ENCODE peak calls at places on chromosome 4, in five cellular contexts. One of them, this sample, is unnamed.

GRCh38 chr4:108118505-108118904 is 50.2 kb downstream of the LEF1 start:
- DNase-seq in heart left ventricle: no peak
- DNase-seq in brain microvascular endothelial cell: peak
- DNase-seq in choroid plexus epithelial cell: peak
- DNase-seq in SK-N-SH: no peak
- DNase-seq in this sample: no peak

GRCh38 chr4:98686046-98686385 is 27.6 kb upstream of the TSPAN5 start:
- DNase-seq in choroid plexus epithelial cell: no peak
- DNase-seq in brain microvascular endothelial cell: no peak
- DNase-seq in heart left ventricle: no peak
- DNase-seq in SK-N-SH: no peak
- DNase-seq in this sample: no peak

GRCh38 chr4:23923840-23924239 is 34.0 kb upstream of the PPARGC1A start:
- DNase-seq in heart left ventricle: no peak
- DNase-seq in choroid plexus epithelial cell: no peak
- DNase-seq in brain microvascular endothelial cell: no peak
- DNase-seq in SK-N-SH: no peak
- DNase-seq in this sample: no peak

GRCh38 chr4:34047363-34047762 is 2197.0 kb downstream of the ARAP2 start:
- DNase-seq in heart left ventricle: no peak
- DNase-seq in SK-N-SH: no peak
- DNase-seq in brain microvascular endothelial cell: no peak
- DNase-seq in choroid plexus epithelial cell: no peak
- DNase-seq in this sample: no peak

GRCh38 chr4:56755901-56756300 is 65.6 kb downstream of the SPINK2 start:
- DNase-seq in brain microvascular endothelial cell: no peak
- DNase-seq in heart left ventricle: no peak
- DNase-seq in choroid plexus epithelial cell: peak
- DNase-seq in SK-N-SH: no peak
- DNase-seq in this sample: no peak

GRCh38 chr4:71241467-71242401 is 97.1 kb upstream of the SLC4A4 start:
- DNase-seq in SK-N-SH: no peak
- DNase-seq in heart left ventricle: no peak
- DNase-seq in brain microvascular endothelial cell: no peak
- DNase-seq in choroid plexus epithelial cell: no peak
- DNase-seq in this sample: no peak

GRCh38 chr4:182904271-182904761 is 12.9 kb downstream of the DCTD start:
- DNase-seq in choroid plexus epithelial cell: no peak
- DNase-seq in heart left ventricle: no peak
- DNase-seq in brain microvascular endothelial cell: no peak
- DNase-seq in SK-N-SH: peak
- DNase-seq in this sample: no peak

GRCh38 chr4:674172-675035 is at the start of the genes ATP5ME and MYL5:
- DNase-seq in choroid plexus epithelial cell: peak
- DNase-seq in heart left ventricle: peak
- DNase-seq in brain microvascular endothelial cell: peak
- DNase-seq in SK-N-SH: peak
- DNase-seq in this sample: peak

GRCh38 chr4:146932111-146932510 is 13.6 kb downstream of the TTC29 start:
- DNase-seq in brain microvascular endothelial cell: no peak
- DNase-seq in heart left ventricle: no peak
- DNase-seq in SK-N-SH: no peak
- DNase-seq in choroid plexus epithelial cell: peak
- DNase-seq in this sample: no peak

GRCh38 chr4:123350191-123350544 is 46.4 kb upstream of the SPRY1 start:
- DNase-seq in choroid plexus epithelial cell: peak
- DNase-seq in brain microvascular endothelial cell: no peak
- DNase-seq in heart left ventricle: no peak
- DNase-seq in SK-N-SH: no peak
- DNase-seq in this sample: no peak

GRCh38 chr4:22339491-22339890 is 176.4 kb downstream of the ADGRA3 start:
- DNase-seq in SK-N-SH: no peak
- DNase-seq in brain microvascular endothelial cell: no peak
- DNase-seq in heart left ventricle: no peak
- DNase-seq in choroid plexus epithelial cell: no peak
- DNase-seq in this sample: no peak

GRCh38 chr4:53865031-53865430 is 199.4 kb downstream of the CHIC2 start:
- DNase-seq in SK-N-SH: no peak
- DNase-seq in brain microvascular endothelial cell: no peak
- DNase-seq in choroid plexus epithelial cell: no peak
- DNase-seq in heart left ventricle: no peak
- DNase-seq in this sample: no peak

GRCh38 chr4:3074846-3075651 is 568 bp downstream of the HTT start:
- DNase-seq in choroid plexus epithelial cell: peak
- DNase-seq in heart left ventricle: peak
- DNase-seq in brain microvascular endothelial cell: peak
- DNase-seq in SK-N-SH: peak
- DNase-seq in this sample: no peak

GRCh38 chr4:8385106-8385505 is 55.4 kb downstream of the ACOX3 start:
- DNase-seq in SK-N-SH: no peak
- DNase-seq in brain microvascular endothelial cell: no peak
- DNase-seq in choroid plexus epithelial cell: no peak
- DNase-seq in heart left ventricle: no peak
- DNase-seq in this sample: no peak
- H3K4me3 ChIP-seq in SK-N-SH: no peak
- H3K4me3 ChIP-seq in brain microvascular endothelial cell: no peak
- H3K4me3 ChIP-seq in choroid plexus epithelial cell: no peak
- H3K4me3 ChIP-seq in heart left ventricle: no peak
- H3K4me3 ChIP-seq in this sample: no peak

DNA sequence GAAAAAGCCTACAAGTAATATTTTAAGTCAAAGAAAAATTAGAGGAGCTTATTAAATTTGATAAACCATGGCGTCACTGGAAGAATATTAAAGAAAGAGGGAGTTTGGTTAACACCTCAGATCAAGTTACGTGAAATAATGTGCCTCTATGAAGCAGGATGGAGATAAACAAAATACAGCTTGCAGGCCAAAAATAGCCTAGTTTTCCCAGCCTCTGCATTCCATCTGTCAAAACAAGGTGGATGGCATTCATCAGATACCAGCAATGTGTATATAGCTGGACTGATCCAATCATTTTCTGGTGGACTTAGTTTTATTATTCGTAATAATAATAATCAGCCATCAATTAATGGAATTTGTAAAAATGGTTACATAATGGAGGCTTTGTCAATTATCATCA is 230.7 kb downstream of the NR3C2 start:
- DNase-seq in heart left ventricle: no peak
- DNase-seq in SK-N-SH: no peak
- DNase-seq in brain microvascular endothelial cell: no peak
- DNase-seq in choroid plexus epithelial cell: no peak
- DNase-seq in this sample: no peak
- TF ChIP-seq CTCF in heart left ventricle: no peak
- TF ChIP-seq CTCF in SK-N-SH: no peak
- TF ChIP-seq CTCF in brain microvascular endothelial cell: no peak
- TF ChIP-seq CTCF in choroid plexus epithelial cell: no peak
- TF ChIP-seq CTCF in this sample: no peak

GRCh38 chr4:52051615-52052474 is 741 bp downstream of the SPATA18 start:
- DNase-seq in choroid plexus epithelial cell: peak
- DNase-seq in SK-N-SH: peak
- DNase-seq in heart left ventricle: peak
- DNase-seq in brain microvascular endothelial cell: peak
- DNase-seq in this sample: peak

GRCh38 chr4:52051213-52051614 is at the start of gene SPATA18:
- DNase-seq in choroid plexus epithelial cell: peak
- DNase-seq in brain microvascular endothelial cell: no peak
- DNase-seq in heart left ventricle: peak
- DNase-seq in SK-N-SH: peak
- DNase-seq in this sample: no peak

GRCh38 chr4:52057196-52057595 is 6.1 kb downstream of the SPATA18 start:
- DNase-seq in brain microvascular endothelial cell: no peak
- DNase-seq in heart left ventricle: no peak
- DNase-seq in SK-N-SH: no peak
- DNase-seq in choroid plexus epithelial cell: peak
- DNase-seq in this sample: no peak

GRCh38 chr4:52054254-52054653 is 3.1 kb downstream of the SPATA18 start:
- DNase-seq in brain microvascular endothelial cell: no peak
- DNase-seq in choroid plexus epithelial cell: no peak
- DNase-seq in SK-N-SH: no peak
- DNase-seq in heart left ventricle: no peak
- DNase-seq in this sample: no peak

DNA sequence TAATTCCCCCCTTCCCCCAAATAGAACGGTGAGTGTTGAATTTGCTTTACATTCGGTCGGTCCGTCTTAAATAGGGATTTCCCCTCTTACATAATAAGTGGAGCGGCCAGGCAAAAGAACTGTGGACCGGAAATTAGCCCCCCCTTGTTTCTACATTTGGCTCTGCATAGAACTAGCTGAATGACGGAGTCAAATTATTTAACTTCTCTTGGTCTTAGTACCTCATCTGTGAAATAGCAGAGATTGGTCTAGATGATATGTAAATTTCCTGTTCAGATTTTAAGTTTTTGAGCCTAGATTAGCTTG is 1.3 kb downstream of the SPATA18 start:
- DNase-seq in heart left ventricle: peak
- DNase-seq in SK-N-SH: no peak
- DNase-seq in brain microvascular endothelial cell: no peak
- DNase-seq in choroid plexus epithelial cell: peak
- DNase-seq in this sample: no peak
- H3K4me3 ChIP-seq in heart left ventricle: peak
- H3K4me3 ChIP-seq in SK-N-SH: no peak
- H3K4me3 ChIP-seq in brain microvascular endothelial cell: peak
- H3K4me3 ChIP-seq in choroid plexus epithelial cell: peak
- H3K4me3 ChIP-seq in this sample: peak

DNA sequence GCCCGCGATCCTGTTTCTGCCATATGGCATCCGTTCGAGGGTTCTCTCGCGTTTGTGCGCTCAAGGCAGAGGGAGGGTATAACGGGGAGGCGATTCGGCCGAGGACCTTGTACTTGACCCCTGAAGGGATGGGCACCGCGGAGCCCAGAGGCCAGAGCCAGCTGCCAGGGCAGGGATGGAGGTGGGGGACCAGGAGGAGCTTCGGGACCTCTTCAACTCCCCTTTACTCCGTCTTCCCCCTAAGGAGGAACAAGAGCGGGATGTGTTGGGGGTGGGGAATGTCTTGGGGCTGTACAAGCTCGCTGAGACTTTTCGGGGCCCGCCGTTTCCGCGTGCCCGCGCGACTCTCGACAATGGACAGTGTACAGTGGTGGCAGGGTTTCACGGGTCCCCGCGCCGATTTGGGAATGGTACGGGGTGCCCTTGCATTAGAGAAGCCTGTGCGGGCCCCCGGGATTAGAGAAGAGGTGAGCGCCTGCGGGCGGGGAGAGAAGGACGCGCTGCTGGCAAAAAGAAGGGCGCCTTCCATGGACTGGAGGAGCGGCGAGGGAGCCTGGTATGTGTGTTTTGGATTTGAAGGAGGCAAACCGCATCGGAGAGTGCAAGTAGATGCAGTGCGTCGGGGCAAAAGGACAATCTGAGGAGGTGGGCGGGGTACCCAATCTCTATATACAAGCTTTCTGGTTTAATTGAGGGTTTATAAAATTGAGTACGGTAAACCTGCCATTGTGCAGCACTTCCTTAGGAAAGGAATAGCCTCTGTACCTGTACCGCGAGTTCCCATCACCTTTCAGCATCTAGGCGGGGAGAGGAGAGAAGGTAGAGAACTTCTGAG is 841 bp downstream of the UGT8 start:
- DNase-seq in brain microvascular endothelial cell: no peak
- DNase-seq in choroid plexus epithelial cell: no peak
- DNase-seq in SK-N-SH: peak
- DNase-seq in heart left ventricle: no peak
- DNase-seq in this sample: no peak
- TF ChIP-seq CTCF in brain microvascular endothelial cell: no peak
- TF ChIP-seq CTCF in choroid plexus epithelial cell: no peak
- TF ChIP-seq CTCF in SK-N-SH: no peak
- TF ChIP-seq CTCF in heart left ventricle: no peak
- TF ChIP-seq CTCF in this sample: no peak

DNA sequence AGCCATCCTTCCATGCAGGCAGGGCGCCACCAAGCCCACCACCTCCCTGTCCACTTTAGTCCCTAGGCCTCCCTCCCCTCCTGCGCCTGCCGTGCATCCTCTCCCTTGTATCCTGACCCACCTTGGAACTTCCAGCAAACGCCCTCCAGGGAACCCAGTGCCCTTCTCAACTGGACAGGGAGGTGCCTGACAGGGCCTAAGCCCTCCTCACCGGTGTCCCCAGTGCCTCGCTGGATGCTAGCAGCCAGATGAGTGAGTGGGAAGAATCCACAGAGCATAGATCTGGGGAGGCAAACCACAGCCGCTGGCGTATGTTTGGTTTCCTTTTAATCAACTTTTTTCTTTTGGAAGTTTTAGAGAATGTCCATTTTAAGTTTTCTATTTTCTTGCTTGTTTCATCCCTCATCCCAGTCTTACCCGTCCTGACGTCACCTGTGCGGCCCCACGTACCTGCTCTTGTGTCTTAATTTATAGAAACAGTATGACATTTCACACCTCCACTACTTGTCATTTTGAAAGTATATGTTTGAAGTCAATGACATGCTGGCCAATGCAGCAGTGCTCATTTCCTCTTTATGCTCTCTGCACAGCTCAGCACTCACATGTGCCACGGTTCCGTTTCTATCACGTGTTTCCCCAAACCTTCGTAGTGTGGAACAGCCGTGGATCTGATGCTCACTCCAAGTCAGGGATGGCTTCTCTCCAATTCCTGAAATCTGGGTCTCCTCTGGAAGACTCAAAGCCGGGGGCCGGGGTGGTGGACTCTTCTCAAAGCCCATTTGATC is 3.4 kb upstream of the HMX1 start:
- DNase-seq in choroid plexus epithelial cell: no peak
- DNase-seq in brain microvascular endothelial cell: no peak
- DNase-seq in SK-N-SH: no peak
- DNase-seq in heart left ventricle: no peak
- DNase-seq in this sample: no peak
- H3K4me3 ChIP-seq in choroid plexus epithelial cell: no peak
- H3K4me3 ChIP-seq in brain microvascular endothelial cell: no peak
- H3K4me3 ChIP-seq in SK-N-SH: no peak
- H3K4me3 ChIP-seq in heart left ventricle: no peak
- H3K4me3 ChIP-seq in this sample: no peak

DNA sequence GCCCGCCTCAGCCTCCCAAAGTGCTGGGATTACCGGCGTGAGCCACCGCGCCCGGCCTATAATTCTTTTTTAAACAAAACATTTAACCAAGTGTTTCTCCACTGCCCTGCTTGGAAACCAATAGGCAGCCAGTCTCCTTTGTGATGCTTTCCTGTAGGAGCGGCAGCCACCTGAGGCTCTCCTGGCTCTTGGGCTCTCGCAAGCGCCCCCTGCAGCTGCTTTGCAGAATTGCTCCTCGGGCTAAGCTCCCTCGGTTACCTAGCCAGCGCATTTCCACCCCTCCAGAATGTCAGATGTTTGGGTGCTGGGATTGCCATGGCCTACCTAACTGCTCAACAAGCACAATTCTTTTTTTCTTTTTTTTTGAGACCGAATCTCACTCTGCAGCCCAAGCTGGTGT is 7.7 kb downstream of the S100P start:
- DNase-seq in heart left ventricle: no peak
- DNase-seq in brain microvascular endothelial cell: no peak
- DNase-seq in choroid plexus epithelial cell: no peak
- DNase-seq in SK-N-SH: no peak
- DNase-seq in this sample: no peak
- TF ChIP-seq CTCF in heart left ventricle: no peak
- TF ChIP-seq CTCF in brain microvascular endothelial cell: peak
- TF ChIP-seq CTCF in choroid plexus epithelial cell: peak
- TF ChIP-seq CTCF in SK-N-SH: peak
- TF ChIP-seq CTCF in this sample: peak

This sample was measured in epithelial cell of proximal tubule.